ENCODE peak calls at places on chromosomes 12 and 14, in eight cellular contexts. O is right lobe of liver, X is iPS DF 6.9, R is Karpas-422, J is neuronal stem cell, U is H9, K is heart right ventricle, I is GM23338. M is an unnamed sample.

GRCh38 chr14:93036652-93037341 is 78.9 kb downstream of the ITPK1 start:
- DNase-seq in O (peak), J (peak), X (no peak), I (no peak), U (no peak), K (no peak), R (no peak), M (no peak)

GRCh38 chr14:51884086-51884927 is 23.9 kb downstream of the GNG2 start:
- DNase-seq in K (no peak), U (no peak), R (no peak), I (no peak), X (no peak), O (no peak), J (no peak), M (no peak)

GRCh38 chr12:31390991-31391390 is 65.0 kb upstream of the SINHCAF start:
- DNase-seq in U (no peak), J (no peak), K (no peak), R (no peak), I (peak), X (no peak), O (no peak), M (no peak)

GRCh38 chr14:97456958-97457357 is 659.8 kb downstream of the VRK1 start:
- DNase-seq in I (no peak), O (no peak), J (no peak), K (no peak), X (no peak), R (no peak), U (no peak), M (no peak)

GRCh38 chr12:132592261-132592970 is 18.0 kb downstream of the LRCOL1 start:
- DNase-seq in U (no peak), K (no peak), O (no peak), J (no peak), X (no peak), I (no peak), R (no peak), M (no peak)

GRCh38 chr14:95489163-95489887 is 27.1 kb downstream of the SYNE3 start:
- DNase-seq in J (no peak), O (no peak), K (no peak), X (no peak), U (no peak), I (no peak), R (no peak), M (peak)

GRCh38 chr12:3363608-3364007 is 127.4 kb upstream of the PRMT8 start:
- DNase-seq in J (no peak), K (no peak), U (peak), R (no peak), X (no peak), O (no peak), I (no peak), M (no peak)

GRCh38 chr12:105740970-105741725 is 397.6 kb downstream of the NUAK1 start:
- DNase-seq in O (peak), U (no peak), J (no peak), I (no peak), R (no peak), K (peak), X (no peak), M (no peak)

GRCh38 chr14:64704743-64705405 is 650 bp downstream of the PLEKHG3 start:
- DNase-seq in J (no peak), K (peak), O (peak), I (no peak), R (no peak), X (no peak), U (no peak), M (no peak)

GRCh38 chr14:68409355-68409754 is 383.5 kb downstream of the ZFP36L1 start:
- DNase-seq in U (no peak), O (no peak), R (no peak), J (no peak), I (no peak), K (no peak), X (no peak), M (no peak)

GRCh38 chr12:42732908-42733411 is 143.4 kb upstream of the PRICKLE1 start:
- DNase-seq in X (no peak), I (no peak), U (no peak), O (no peak), R (no peak), K (no peak), J (no peak), M (no peak)

GRCh38 chr12:65854629-65855028 is 30.3 kb downstream of the HMGA2 start:
- DNase-seq in K (no peak), I (no peak), X (no peak), J (no peak), U (no peak), O (no peak), R (no peak), M (no peak)

GRCh38 chr14:24298892-24299254 is 707 bp downstream of the DHRS1 start:
- DNase-seq in O (no peak), J (no peak), X (no peak), R (peak), U (peak), I (peak), K (no peak), M (no peak)

GRCh38 chr12:25959069-25959961 is 833 bp downstream of the RASSF8 start:
- DNase-seq in R (no peak), O (peak), X (no peak), K (peak), U (peak), J (no peak), I (peak), M (no peak)

GRCh38 chr12:3204143-3204542 is 127.0 kb downstream of the TSPAN9 start:
- DNase-seq in X (no peak), U (peak), K (no peak), O (no peak), J (no peak), I (peak), R (peak), M (no peak)

GRCh38 chr12:99600388-99600787 is 47.2 kb upstream of the GARIN6 start:
- DNase-seq in U (no peak), J (no peak), X (no peak), R (peak), K (no peak), I (no peak), O (no peak), M (peak)

GRCh38 chr12:68159681-68160304 is at the start of gene IFNG:
- DNase-seq in K (no peak), R (no peak), U (no peak), O (no peak), J (no peak), I (no peak), X (no peak), M (no peak)

GRCh38 chr12:119780786-119781434 is 96.2 kb downstream of the CIT start:
- DNase-seq in K (no peak), O (peak), X (peak), U (peak), R (peak), I (peak), J (peak), M (no peak)

GRCh38 chr12:1534708-1535107 is 59.7 kb downstream of the FBXL14 start:
- DNase-seq in U (peak), O (no peak), R (no peak), X (no peak), K (no peak), J (no peak), I (no peak), M (peak)

GRCh38 chr12:65798903-65799302 is 25.4 kb upstream of the HMGA2 start:
- DNase-seq in K (no peak), J (no peak), I (peak), U (peak), R (no peak), X (no peak), O (no peak), M (no peak)

GRCh38 chr12:111519937-111520336 is 79.2 kb downstream of the ATXN2 start:
- DNase-seq in O (no peak), K (no peak), J (no peak), I (no peak), X (no peak), U (no peak), R (no peak), M (no peak)

GRCh38 chr12:28415755-28416154 is 225.5 kb downstream of the CCDC91 start:
- DNase-seq in I (peak), K (no peak), U (no peak), O (no peak), R (no peak), J (no peak), X (no peak), M (no peak)

GRCh38 chr14:52117433-52117832 is 48.6 kb upstream of the NID2 start:
- DNase-seq in J (no peak), K (peak), I (no peak), O (no peak), U (no peak), X (no peak), R (no peak), M (no peak)

GRCh38 chr14:69941768-69942742 is 62.8 kb downstream of the SMOC1 start:
- DNase-seq in I (no peak), O (no peak), K (no peak), U (no peak), X (no peak), J (no peak), R (no peak), M (no peak)
- H3K27ac ChIP-seq in I (no peak), O (peak), K (no peak), U (no peak), X (no peak), J (no peak), R (no peak), M (no peak)

GRCh38 chr14:99535448-99535847 is 54.2 kb downstream of the CCNK start:
- DNase-seq in J (no peak), X (no peak), I (no peak), K (no peak), R (no peak), O (no peak), U (no peak), M (no peak)
- H3K27ac ChIP-seq in J (no peak), X (no peak), I (no peak), K (no peak), R (no peak), O (no peak), U (no peak), M (no peak)

DNA sequence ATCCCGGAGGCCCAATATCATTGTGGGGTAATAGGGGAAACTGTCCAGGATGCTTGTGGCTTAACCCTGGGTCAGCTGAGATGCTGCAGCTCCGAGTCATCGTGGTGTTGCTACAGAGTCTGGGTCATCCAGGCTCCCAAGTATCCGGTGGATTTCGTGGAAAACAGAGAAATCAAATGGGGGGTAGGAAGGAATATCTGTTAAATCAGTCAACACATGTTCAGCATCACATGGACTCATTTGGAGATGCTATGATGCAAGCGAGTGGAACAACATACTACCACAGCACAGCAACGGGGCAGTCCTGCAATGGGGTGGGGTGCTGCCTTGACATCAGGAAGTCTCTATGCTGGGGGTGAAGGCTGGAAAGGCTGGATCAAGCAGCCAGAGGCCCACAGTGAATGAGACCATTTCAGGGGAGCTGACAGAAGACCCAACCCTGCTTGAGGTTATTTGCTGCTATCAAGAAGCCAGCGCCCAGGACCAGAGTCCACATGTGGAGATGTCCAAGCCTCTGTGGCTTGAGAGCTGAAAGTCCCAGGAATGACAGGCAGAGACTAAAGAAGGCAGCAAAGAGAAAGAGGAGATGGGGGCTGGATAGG is 22.9 kb downstream of the VDR start:
- DNase-seq in K (no peak), J (no peak), O (no peak), R (no peak), X (no peak), U (no peak), I (no peak), M (no peak)
- H3K27ac ChIP-seq in K (no peak), J (no peak), O (no peak), R (no peak), X (no peak), U (no peak), I (no peak), M (no peak)

GRCh38 chr12:11785722-11786121 is 136.2 kb downstream of the ETV6 start:
- DNase-seq in U (no peak), I (no peak), J (no peak), X (no peak), O (no peak), K (no peak), R (no peak), M (no peak)
- H3K27ac ChIP-seq in U (no peak), I (no peak), J (no peak), X (no peak), O (no peak), K (peak), R (no peak), M (no peak)

GRCh38 chr12:72493390-72493789 is 221.2 kb downstream of the TRHDE start:
- DNase-seq in X (no peak), K (no peak), J (no peak), I (no peak), O (no peak), R (no peak), U (no peak), M (no peak)

DNA sequence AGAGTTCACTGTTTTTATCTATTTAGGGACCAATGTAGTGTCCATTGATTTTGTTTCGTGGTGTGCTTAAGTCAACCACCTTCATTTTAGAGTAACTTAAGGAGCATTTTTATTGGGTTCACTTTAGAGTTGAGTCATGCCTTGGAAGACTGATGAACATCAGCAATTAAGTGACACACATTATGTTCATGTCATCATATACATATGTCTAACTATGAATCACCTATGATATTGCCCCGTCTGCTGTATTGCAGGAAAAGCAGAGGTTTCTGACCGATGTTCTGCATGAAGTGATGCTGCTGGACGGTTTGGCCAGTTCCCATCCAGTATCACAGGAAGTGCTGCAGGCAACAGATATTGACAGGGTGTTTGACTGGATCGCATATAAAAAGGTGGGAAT is 227.1 kb downstream of the TRHDE start:
- DNase-seq in R (no peak), X (no peak), J (no peak), I (no peak), K (no peak), O (no peak), U (no peak), M (no peak)
- H3K27ac ChIP-seq in R (no peak), X (no peak), J (no peak), I (no peak), K (no peak), O (no peak), U (no peak), M (no peak)

GRCh38 chr12:57477710-57478681 is 1.7 kb downstream of the ARHGAP9 start:
- DNase-seq in X (no peak), K (no peak), U (no peak), I (no peak), O (no peak), J (no peak), R (no peak), M (peak)

GRCh38 chr12:57479376-57480115 is at the start of gene ARHGAP9:
- DNase-seq in K (no peak), U (no peak), O (no peak), R (no peak), J (no peak), X (no peak), I (no peak), M (peak)

GRCh38 chr12:57476993-57477709 is 2.5 kb downstream of the ARHGAP9 start:
- DNase-seq in X (no peak), K (no peak), I (no peak), R (no peak), O (no peak), U (no peak), J (no peak), M (peak)

GRCh38 chr12:57476162-57476992 is 3.3 kb downstream of the ARHGAP9 start:
- DNase-seq in J (no peak), R (no peak), O (peak), U (peak), X (no peak), I (peak), K (no peak), M (peak)

DNA sequence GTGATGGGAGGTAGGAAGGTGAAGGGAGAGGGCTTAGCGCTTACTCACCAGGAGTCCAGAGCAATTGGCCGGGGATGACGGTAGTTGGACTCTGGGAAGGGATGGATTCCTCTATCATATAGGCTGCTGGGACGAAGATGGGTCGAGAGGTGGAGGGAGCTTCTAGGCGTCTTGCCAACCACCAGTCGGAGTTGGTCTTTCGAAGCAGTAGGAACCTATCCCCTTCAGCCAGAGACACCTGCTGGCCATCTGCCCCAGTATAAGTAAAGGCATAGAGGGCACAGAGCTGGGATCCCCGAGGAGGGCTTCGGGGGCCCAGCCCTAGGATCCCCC is 657 bp downstream of the ARHGAP9 start:
- DNase-seq in R (no peak), O (no peak), I (no peak), U (no peak), K (no peak), X (no peak), J (no peak), M (peak)
- H3K27ac ChIP-seq in R (no peak), O (peak), I (no peak), U (no peak), K (peak), X (no peak), J (no peak), M (peak)